ENCODE peak calls at places on chromosome 16, in nine cellular contexts. X is BE2C, M is SK-N-SH, B is mucosa of descending colon, O is ovary, K is heart left ventricle, I is A549, C is tibial artery, J is cardiac muscle cell. W is an unnamed sample. For H3K9me3, the result is how much of the 10 kb centered on the place peaks cover.

GRCh38 chr16:50821586-50821985 is 79.7 kb downstream of the CYLD start:
- DNase-seq in X (no peak), B (no peak), O (no peak), C (no peak), M (no peak), J (no peak), I (no peak), K (no peak), W (no peak)

GRCh38 chr16:56334761-56335160 is 90.6 kb downstream of the AMFR start:
- DNase-seq in M (no peak), C (no peak), I (no peak), B (no peak), J (no peak), X (no peak), K (no peak), O (no peak), W (no peak)

GRCh38 chr16:55709801-55710200 is 54.0 kb downstream of the SLC6A2 start:
- DNase-seq in C (no peak), K (no peak), O (no peak), B (no peak), I (no peak), J (no peak), M (no peak), X (no peak), W (peak)

GRCh38 chr16:51524555-51525373 is 373.7 kb upstream of the SALL1 start:
- DNase-seq in K (no peak), C (no peak), X (no peak), O (peak), B (no peak), M (no peak), J (no peak), I (peak), W (no peak)

GRCh38 chr16:90019543-90020259 is 445 bp upstream of the DBNDD1 start:
- DNase-seq in I (peak), X (peak), B (peak), J (peak), C (no peak), M (peak), O (no peak), K (no peak), W (no peak)

GRCh38 chr16:12009462-12009861 is 32.9 kb downstream of the SNX29 start:
- DNase-seq in B (no peak), I (no peak), M (no peak), J (no peak), K (no peak), O (no peak), C (no peak), X (no peak), W (no peak)

GRCh38 chr16:5326395-5326794 is 228.8 kb upstream of the EEF2KMT start:
- DNase-seq in O (no peak), J (no peak), X (no peak), C (no peak), B (no peak), K (no peak), M (no peak), I (no peak), W (no peak)

GRCh38 chr16:53356478-53357207 is 77.6 kb upstream of the RBL2 start:
- DNase-seq in B (no peak), M (no peak), O (no peak), I (no peak), K (no peak), J (no peak), C (no peak), X (no peak), W (no peak)

GRCh38 chr16:68445458-68445857 is 2.9 kb downstream of the SMPD3 start:
- DNase-seq in J (peak), I (peak), X (peak), K (no peak), C (no peak), B (no peak), O (no peak), M (peak), W (no peak)

GRCh38 chr16:35184356-35184870 is 1725.0 kb downstream of the TP53TG3F start:
- DNase-seq in K (no peak), I (no peak), M (no peak), O (no peak), J (no peak), B (no peak), X (no peak), C (no peak), W (no peak)

GRCh38 chr16:35182943-35183550 is 1723.6 kb downstream of the TP53TG3F start:
- DNase-seq in J (no peak), O (no peak), C (no peak), X (no peak), B (no peak), M (no peak), I (no peak), K (no peak), W (no peak)

GRCh38 chr16:35182043-35182677 is 1722.7 kb downstream of the TP53TG3F start:
- DNase-seq in B (no peak), K (no peak), O (no peak), M (no peak), J (no peak), X (no peak), I (no peak), C (no peak), W (no peak)

GRCh38 chr16:35181422-35182030 is 1722.1 kb downstream of the TP53TG3F start:
- DNase-seq in X (no peak), C (no peak), J (no peak), M (no peak), I (no peak), K (no peak), O (no peak), B (no peak), W (no peak)

GRCh38 chr16:35180970-35181369 is 1721.6 kb downstream of the TP53TG3F start:
- DNase-seq in K (no peak), X (no peak), B (no peak), O (no peak), C (no peak), I (no peak), M (no peak), J (no peak), W (no peak)
- H3K9me3 ChIP-seq in K (under half), X (under half), B (half or more), O (under half), C (under half), I (under half), M (under half), J (under half), W (under half)

GRCh38 chr16:24833352-24833751 is 12.4 kb upstream of the SLC5A11 start:
- DNase-seq in C (no peak), I (no peak), K (no peak), M (no peak), J (no peak), B (no peak), X (no peak), O (no peak), W (no peak)
- H3K9me3 ChIP-seq in C (under half), I (under half), K (under half), M (under half), J (under half), B (under half), X (under half), O (under half), W (under half)

DNA sequence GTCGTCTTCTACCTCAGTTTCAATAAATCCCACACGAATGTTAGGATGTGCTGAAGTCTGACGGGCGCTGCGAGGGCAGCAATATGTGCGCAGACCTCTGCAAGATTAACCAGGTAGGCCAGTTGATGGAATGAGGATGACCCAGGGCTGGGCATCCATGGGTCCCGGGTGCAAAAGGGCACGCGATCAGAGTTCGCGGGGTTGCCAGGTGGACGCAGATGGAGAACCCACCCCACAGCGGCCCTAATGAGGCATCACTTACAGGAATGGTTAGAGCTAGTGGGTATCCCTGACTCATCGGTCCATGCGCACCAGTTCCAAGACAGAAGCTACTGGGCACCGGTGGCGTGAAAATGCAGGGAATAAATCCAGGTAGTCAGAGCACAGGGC is 2116.0 kb downstream of the TP53TG3F start:
- DNase-seq in K (no peak), B (no peak), M (no peak), C (no peak), J (no peak), O (no peak), X (no peak), I (no peak), W (no peak)
- H3K9me3 ChIP-seq in K (under half), B (half or more), M (under half), C (under half), J (under half), O (under half), X (under half), I (under half), W (under half)

GRCh38 chr16:3311496-3311895 is 6.2 kb downstream of the ZNF75A start:
- DNase-seq in X (no peak), I (no peak), J (no peak), C (no peak), B (no peak), O (no peak), K (no peak), M (no peak), W (no peak)

GRCh38 chr16:3321802-3322201 is 16.5 kb downstream of the ZNF75A start:
- DNase-seq in M (no peak), I (no peak), O (no peak), K (no peak), C (no peak), X (no peak), J (no peak), B (no peak), W (no peak)

DNA sequence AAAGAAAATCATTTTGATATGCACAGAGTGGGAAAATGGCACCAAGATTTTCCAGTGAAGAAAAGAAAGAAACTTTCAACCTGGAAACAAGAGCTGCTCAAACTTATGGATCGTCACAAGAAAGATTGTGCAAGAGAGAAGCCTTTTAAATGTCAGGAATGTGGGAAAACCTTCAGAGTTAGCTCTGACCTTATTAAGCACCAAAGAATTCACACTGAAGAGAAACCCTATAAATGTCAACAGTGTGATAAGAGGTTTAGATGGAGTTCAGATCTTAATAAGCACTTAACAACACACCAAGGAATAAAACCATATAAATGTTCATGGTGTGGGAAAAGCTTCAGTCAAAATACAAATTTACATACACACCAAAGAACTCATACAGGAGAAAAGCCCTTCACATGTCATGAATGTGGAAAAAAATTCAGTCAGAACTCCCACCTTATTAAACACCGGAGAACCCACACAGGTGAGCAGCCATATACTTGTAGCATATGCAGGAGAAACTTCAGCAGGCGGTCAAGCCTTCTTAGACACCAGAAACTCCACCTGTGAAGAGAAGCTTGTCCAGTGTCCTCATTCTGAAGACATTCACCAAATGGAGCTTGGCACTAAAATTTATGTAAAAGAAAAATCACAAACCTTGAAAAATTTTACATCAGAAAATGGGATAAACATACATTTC is 12.2 kb downstream of the ZNF75A start:
- DNase-seq in X (no peak), O (no peak), C (no peak), I (no peak), J (no peak), B (no peak), K (no peak), M (no peak), W (no peak)
- H3K9me3 ChIP-seq in X (under half), O (half or more), C (half or more), I (half or more), J (under half), B (half or more), K (under half), M (under half), W (half or more)

GRCh38 chr16:71448274-71448866 is 6.5 kb upstream of the TLE7 start:
- DNase-seq in C (no peak), B (no peak), I (no peak), X (no peak), K (no peak), M (no peak), J (no peak), O (no peak), W (no peak)

GRCh38 chr16:71453051-71453450 is 9.0 kb downstream of the ZNF23 start:
- DNase-seq in C (no peak), O (no peak), K (no peak), I (no peak), X (no peak), M (no peak), J (no peak), B (no peak), W (no peak)

GRCh38 chr16:71443714-71444113 is 1.9 kb upstream of the TLE7 start:
- DNase-seq in O (no peak), B (no peak), X (no peak), I (no peak), M (no peak), K (no peak), C (no peak), J (no peak), W (no peak)

DNA sequence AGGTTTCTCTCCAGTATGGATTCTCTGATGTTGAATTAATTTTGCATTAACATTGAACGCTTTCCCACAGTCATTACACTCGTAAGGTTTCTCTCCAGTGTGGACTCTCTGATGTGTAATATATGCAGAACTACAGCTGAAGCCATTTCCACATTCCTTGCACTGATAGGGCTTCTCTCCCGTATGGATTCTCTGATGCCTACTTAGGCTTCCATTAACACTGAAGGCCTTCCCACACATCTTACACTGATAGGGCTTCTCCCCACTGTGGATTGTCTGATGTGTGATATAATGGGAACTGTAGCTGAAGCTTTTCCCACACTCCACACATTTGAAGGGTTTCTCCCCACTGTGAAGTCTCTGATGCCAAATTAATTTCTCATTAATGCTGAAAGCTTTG is 7.2 kb upstream of the TLE7 start:
- DNase-seq in X (no peak), I (no peak), B (no peak), J (no peak), O (no peak), C (no peak), M (no peak), K (no peak), W (no peak)
- H3K9me3 ChIP-seq in X (under half), I (half or more), B (half or more), J (under half), O (half or more), C (half or more), M (under half), K (under half), W (under half)

GRCh38 chr16:35239561-35239960 is 1780.1 kb downstream of the TP53TG3F start:
- DNase-seq in J (no peak), K (no peak), I (no peak), O (no peak), B (no peak), C (no peak), M (no peak), X (no peak), W (no peak)

GRCh38 chr16:35234679-35235078 is 1775.3 kb downstream of the TP53TG3F start:
- DNase-seq in B (no peak), M (no peak), O (no peak), K (no peak), C (no peak), J (no peak), X (no peak), I (no peak), W (no peak)
- H3K9me3 ChIP-seq in B (half or more), M (under half), O (under half), K (under half), C (under half), J (under half), X (under half), I (under half), W (under half)

GRCh38 chr16:35631261-35631945 is 2172.0 kb downstream of the TP53TG3F start:
- DNase-seq in I (no peak), K (no peak), J (no peak), C (no peak), X (no peak), B (no peak), M (no peak), O (no peak), W (no peak)
- H3K9me3 ChIP-seq in I (under half), K (under half), J (under half), C (under half), X (under half), B (half or more), M (under half), O (under half), W (under half)

DNA sequence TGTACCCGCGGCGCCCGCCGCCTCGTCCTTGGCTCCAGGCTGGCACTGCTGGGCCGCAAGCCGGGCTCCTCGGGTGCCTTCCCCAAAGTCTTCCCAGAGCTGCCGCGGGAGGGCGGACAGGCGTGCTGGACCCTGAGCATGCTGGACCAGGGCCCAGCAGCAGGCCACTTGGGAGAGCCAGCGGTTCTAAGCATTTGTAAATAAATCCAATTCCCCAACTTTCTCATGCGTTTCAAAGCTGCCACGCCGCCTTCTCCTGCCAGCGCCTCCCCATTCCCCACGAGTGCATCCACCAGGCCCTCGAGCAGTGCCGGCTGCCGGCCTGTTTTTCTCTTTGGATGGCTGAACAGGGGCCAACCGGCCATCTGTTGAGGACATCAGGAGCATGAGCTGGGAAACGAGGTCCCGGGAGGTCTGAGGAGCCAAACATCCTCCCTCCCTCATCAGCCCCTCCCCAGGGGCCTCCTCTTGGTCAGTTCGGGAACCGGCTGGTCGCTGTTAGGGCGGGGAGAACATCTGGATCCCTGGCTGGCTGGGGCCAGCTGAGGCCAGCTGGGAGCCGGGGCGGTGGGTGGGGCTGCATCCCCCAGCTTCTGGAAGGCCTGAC is 20.6 kb upstream of the PABPN1L start:
- DNase-seq in I (no peak), X (peak), M (no peak), B (peak), C (peak), K (peak), O (peak), J (no peak), W (peak)
- H3K9me3 ChIP-seq in I (under half), X (under half), M (under half), B (under half), C (under half), K (under half), O (under half), J (under half), W (under half)

GRCh38 chr16:75048051-75048450 is 49.2 kb downstream of the ZNRF1 start:
- DNase-seq in B (no peak), O (no peak), X (no peak), I (no peak), C (no peak), M (no peak), J (no peak), K (no peak), W (no peak)

GRCh38 chr16:75052481-75053211 is 53.8 kb downstream of the ZNRF1 start:
- DNase-seq in X (no peak), K (no peak), C (no peak), B (no peak), O (no peak), M (no peak), J (no peak), I (no peak), W (no peak)

GRCh38 chr16:75044800-75045361 is 46.1 kb downstream of the ZNRF1 start:
- DNase-seq in J (no peak), K (peak), I (no peak), M (no peak), B (no peak), X (no peak), O (peak), C (peak), W (peak)

GRCh38 chr16:75045424-75045823 is 46.6 kb downstream of the ZNRF1 start:
- DNase-seq in I (no peak), O (no peak), K (no peak), C (no peak), B (no peak), M (no peak), J (no peak), X (no peak), W (no peak)

GRCh38 chr16:75048546-75048945 is 49.7 kb downstream of the ZNRF1 start:
- DNase-seq in I (no peak), C (no peak), O (no peak), X (no peak), J (no peak), M (no peak), K (peak), B (no peak), W (no peak)
- H3K9me3 ChIP-seq in I (under half), C (under half), O (under half), X (under half), J (under half), M (under half), K (under half), B (under half), W (under half)